ENCODE peak calls at places on chromosome 11, in five cellular contexts. One of them, this sample, is unnamed.

GRCh38 chr11:4713241-4713640 is 8.7 kb downstream of the MMP26 start:
- DNase-seq in CD4-positive, CD25-positive, alpha-beta regulatory T cell: no peak
- DNase-seq in amygdala: no peak
- DNase-seq in kidney epithelial cell: no peak
- DNase-seq in T-cell: no peak
- DNase-seq in this sample: no peak

GRCh38 chr11:119433369-119433749 is 10.4 kb upstream of the THY1 start:
- DNase-seq in CD4-positive, CD25-positive, alpha-beta regulatory T cell: no peak
- DNase-seq in amygdala: no peak
- DNase-seq in kidney epithelial cell: no peak
- DNase-seq in T-cell: no peak
- DNase-seq in this sample: no peak

GRCh38 chr11:107508858-107509244 is 51.2 kb upstream of the CWF19L2 start:
- DNase-seq in CD4-positive, CD25-positive, alpha-beta regulatory T cell: no peak
- DNase-seq in amygdala: no peak
- DNase-seq in kidney epithelial cell: no peak
- DNase-seq in T-cell: no peak
- DNase-seq in this sample: no peak

GRCh38 chr11:18066626-18067025 is 20.6 kb upstream of the TPH1 start:
- DNase-seq in CD4-positive, CD25-positive, alpha-beta regulatory T cell: no peak
- DNase-seq in amygdala: no peak
- DNase-seq in kidney epithelial cell: no peak
- DNase-seq in T-cell: no peak
- DNase-seq in this sample: no peak

GRCh38 chr11:130427581-130428211 is 713 bp downstream of the ADAMTS8 start:
- DNase-seq in CD4-positive, CD25-positive, alpha-beta regulatory T cell: no peak
- DNase-seq in amygdala: peak; percentile 29
- DNase-seq in kidney epithelial cell: no peak
- DNase-seq in T-cell: no peak
- DNase-seq in this sample: no peak

GRCh38 chr11:114847599-114847998 is 169.3 kb downstream of the NXPE2 start:
- DNase-seq in CD4-positive, CD25-positive, alpha-beta regulatory T cell: no peak
- DNase-seq in amygdala: no peak
- DNase-seq in kidney epithelial cell: no peak
- DNase-seq in T-cell: no peak
- DNase-seq in this sample: no peak

GRCh38 chr11:72038491-72038890 is 39.8 kb downstream of the IL18BP start:
- DNase-seq in CD4-positive, CD25-positive, alpha-beta regulatory T cell: no peak
- DNase-seq in amygdala: peak; percentile 35
- DNase-seq in kidney epithelial cell: no peak
- DNase-seq in T-cell: no peak
- DNase-seq in this sample: no peak

GRCh38 chr11:11966826-11967668 is 41.4 kb downstream of the DKK3 start:
- DNase-seq in CD4-positive, CD25-positive, alpha-beta regulatory T cell: peak; percentile 46
- DNase-seq in amygdala: peak; percentile 29
- DNase-seq in kidney epithelial cell: no peak
- DNase-seq in T-cell: peak; percentile 61
- DNase-seq in this sample: peak; percentile 83

GRCh38 chr11:111379500-111380136 is 543 bp upstream of the POU2AF1 start:
- DNase-seq in CD4-positive, CD25-positive, alpha-beta regulatory T cell: no peak
- DNase-seq in amygdala: no peak
- DNase-seq in kidney epithelial cell: no peak
- DNase-seq in T-cell: no peak
- DNase-seq in this sample: no peak

GRCh38 chr11:12088047-12088481 is 22.3 kb upstream of the MICAL2 start:
- DNase-seq in CD4-positive, CD25-positive, alpha-beta regulatory T cell: no peak
- DNase-seq in amygdala: no peak
- DNase-seq in kidney epithelial cell: no peak
- DNase-seq in T-cell: no peak
- DNase-seq in this sample: peak; percentile 70

GRCh38 chr11:58003591-58003990 is 20.1 kb upstream of the OR9Q1 start:
- DNase-seq in CD4-positive, CD25-positive, alpha-beta regulatory T cell: no peak
- DNase-seq in amygdala: no peak
- DNase-seq in kidney epithelial cell: no peak
- DNase-seq in T-cell: no peak
- DNase-seq in this sample: no peak

GRCh38 chr11:84899740-84900139 is 727.4 kb downstream of the DLG2 start:
- DNase-seq in CD4-positive, CD25-positive, alpha-beta regulatory T cell: no peak
- DNase-seq in amygdala: no peak
- DNase-seq in kidney epithelial cell: no peak
- DNase-seq in T-cell: no peak
- DNase-seq in this sample: no peak

GRCh38 chr11:19276859-19277808 is 36.4 kb upstream of the E2F8 start:
- DNase-seq in CD4-positive, CD25-positive, alpha-beta regulatory T cell: no peak
- DNase-seq in amygdala: no peak
- DNase-seq in kidney epithelial cell: no peak
- DNase-seq in T-cell: no peak
- DNase-seq in this sample: peak; percentile 81

GRCh38 chr11:132519226-132519860 is 1013.0 kb downstream of the OPCML start:
- DNase-seq in CD4-positive, CD25-positive, alpha-beta regulatory T cell: no peak
- DNase-seq in amygdala: no peak
- DNase-seq in kidney epithelial cell: no peak
- DNase-seq in T-cell: no peak
- DNase-seq in this sample: no peak

GRCh38 chr11:31803813-31804438 is 7.2 kb downstream of the PAX6 start:
- DNase-seq in CD4-positive, CD25-positive, alpha-beta regulatory T cell: no peak
- DNase-seq in amygdala: no peak
- DNase-seq in kidney epithelial cell: no peak
- DNase-seq in T-cell: no peak
- DNase-seq in this sample: no peak

GRCh38 chr11:118161786-118162185 is 9.2 kb upstream of the SCN4B start:
- DNase-seq in CD4-positive, CD25-positive, alpha-beta regulatory T cell: no peak
- DNase-seq in amygdala: no peak
- DNase-seq in kidney epithelial cell: no peak
- DNase-seq in T-cell: no peak
- DNase-seq in this sample: no peak

GRCh38 chr11:44766112-44766971 is 39.6 kb downstream of the TSPAN18 start:
- DNase-seq in CD4-positive, CD25-positive, alpha-beta regulatory T cell: no peak
- DNase-seq in amygdala: no peak
- DNase-seq in kidney epithelial cell: no peak
- DNase-seq in T-cell: no peak
- DNase-seq in this sample: no peak

GRCh38 chr11:131486100-131486499 is 115.7 kb downstream of the NTM start:
- DNase-seq in CD4-positive, CD25-positive, alpha-beta regulatory T cell: no peak
- DNase-seq in amygdala: no peak
- DNase-seq in kidney epithelial cell: no peak
- DNase-seq in T-cell: no peak
- DNase-seq in this sample: no peak

GRCh38 chr11:1305558-1306056 is 3.8 kb downstream of the TOLLIP start:
- DNase-seq in CD4-positive, CD25-positive, alpha-beta regulatory T cell: no peak
- DNase-seq in amygdala: no peak
- DNase-seq in kidney epithelial cell: no peak
- DNase-seq in T-cell: no peak
- DNase-seq in this sample: no peak

GRCh38 chr11:85718991-85719807 is 33.2 kb upstream of the CCDC89 start:
- DNase-seq in CD4-positive, CD25-positive, alpha-beta regulatory T cell: no peak
- DNase-seq in amygdala: peak; percentile 33
- DNase-seq in kidney epithelial cell: peak; percentile 100
- DNase-seq in T-cell: no peak
- DNase-seq in this sample: no peak

GRCh38 chr11:68371176-68372041 is 59.0 kb downstream of the LRP5 start:
- DNase-seq in CD4-positive, CD25-positive, alpha-beta regulatory T cell: no peak
- DNase-seq in amygdala: no peak
- DNase-seq in kidney epithelial cell: no peak
- DNase-seq in T-cell: no peak
- DNase-seq in this sample: no peak

GRCh38 chr11:120233207-120233803 is 6.6 kb upstream of the POU2F3 start:
- DNase-seq in CD4-positive, CD25-positive, alpha-beta regulatory T cell: no peak
- DNase-seq in amygdala: no peak
- DNase-seq in kidney epithelial cell: no peak
- DNase-seq in T-cell: no peak
- DNase-seq in this sample: no peak

GRCh38 chr11:72864692-72865655 is 50.8 kb downstream of the ATG16L2 start:
- DNase-seq in CD4-positive, CD25-positive, alpha-beta regulatory T cell: no peak
- DNase-seq in amygdala: no peak
- DNase-seq in kidney epithelial cell: no peak
- DNase-seq in T-cell: no peak
- DNase-seq in this sample: no peak

GRCh38 chr11:16607675-16608644 is 130.5 kb upstream of the C11orf58 start:
- DNase-seq in CD4-positive, CD25-positive, alpha-beta regulatory T cell: no peak
- DNase-seq in amygdala: peak; percentile 46
- DNase-seq in kidney epithelial cell: no peak
- DNase-seq in T-cell: no peak
- DNase-seq in this sample: peak; percentile 66

GRCh38 chr11:76073716-76074115 is 132.6 kb downstream of the WNT11 start:
- DNase-seq in CD4-positive, CD25-positive, alpha-beta regulatory T cell: no peak
- DNase-seq in amygdala: no peak
- DNase-seq in kidney epithelial cell: no peak
- DNase-seq in T-cell: no peak
- DNase-seq in this sample: no peak